ENCODE peak calls at places on chromosomes 5 and 9, in five cellular contexts. One of them, this sample, is unnamed.

GRCh38 chr5:10789021-10789420 is 28.0 kb upstream of the DAP start:
- DNase-seq in bronchial epithelial cell: no peak
- DNase-seq in GM03348: peak
- DNase-seq in NCI-H82: no peak
- DNase-seq in HFFc6: peak
- DNase-seq in this sample: no peak

GRCh38 chr5:135191084-135191826 is 157.2 kb upstream of the PITX1 start:
- DNase-seq in GM03348: peak
- DNase-seq in HFFc6: peak
- DNase-seq in bronchial epithelial cell: peak
- DNase-seq in NCI-H82: peak
- DNase-seq in this sample: peak

GRCh38 chr9:116219686-116220085 is 66.1 kb downstream of the PAPPA start:
- DNase-seq in NCI-H82: no peak
- DNase-seq in GM03348: no peak
- DNase-seq in bronchial epithelial cell: no peak
- DNase-seq in HFFc6: no peak
- DNase-seq in this sample: no peak

GRCh38 chr9:129405831-129406220 is 215.1 kb downstream of the C9orf50 start:
- DNase-seq in GM03348: no peak
- DNase-seq in bronchial epithelial cell: no peak
- DNase-seq in NCI-H82: no peak
- DNase-seq in HFFc6: no peak
- DNase-seq in this sample: no peak

GRCh38 chr9:32631991-32632390 is 3.5 kb downstream of the TAF1L start:
- DNase-seq in bronchial epithelial cell: no peak
- DNase-seq in NCI-H82: no peak
- DNase-seq in HFFc6: no peak
- DNase-seq in GM03348: no peak
- DNase-seq in this sample: no peak

GRCh38 chr9:136079916-136080246 is 15.2 kb downstream of the NACC2 start:
- DNase-seq in bronchial epithelial cell: no peak
- DNase-seq in GM03348: no peak
- DNase-seq in NCI-H82: no peak
- DNase-seq in HFFc6: no peak
- DNase-seq in this sample: no peak

GRCh38 chr9:116980582-116980981 is 293.5 kb downstream of the TRIM32 start:
- DNase-seq in GM03348: no peak
- DNase-seq in HFFc6: no peak
- DNase-seq in bronchial epithelial cell: no peak
- DNase-seq in NCI-H82: no peak
- DNase-seq in this sample: no peak

GRCh38 chr5:154190652-154191304 is at the start of gene GALNT10:
- DNase-seq in bronchial epithelial cell: no peak
- DNase-seq in HFFc6: no peak
- DNase-seq in NCI-H82: peak
- DNase-seq in GM03348: peak
- DNase-seq in this sample: no peak

GRCh38 chr9:114655689-114656088 is 1.9 kb downstream of the TEX53 start:
- DNase-seq in bronchial epithelial cell: no peak
- DNase-seq in NCI-H82: no peak
- DNase-seq in GM03348: peak
- DNase-seq in HFFc6: no peak
- DNase-seq in this sample: no peak

GRCh38 chr5:82365744-82366228 is 87.6 kb upstream of the RPS23 start:
- DNase-seq in bronchial epithelial cell: peak
- DNase-seq in NCI-H82: no peak
- DNase-seq in GM03348: no peak
- DNase-seq in HFFc6: peak
- DNase-seq in this sample: no peak

GRCh38 chr9:5292141-5292540 is 12.4 kb downstream of the RLN2 start:
- DNase-seq in NCI-H82: no peak
- DNase-seq in GM03348: no peak
- DNase-seq in HFFc6: peak
- DNase-seq in bronchial epithelial cell: no peak
- DNase-seq in this sample: no peak

GRCh38 chr5:102719886-102720285 is 35.2 kb upstream of the PAM start:
- DNase-seq in NCI-H82: no peak
- DNase-seq in bronchial epithelial cell: no peak
- DNase-seq in HFFc6: no peak
- DNase-seq in GM03348: no peak
- DNase-seq in this sample: no peak

GRCh38 chr5:66828551-66829421 is 232.6 kb downstream of the MAST4 start:
- DNase-seq in GM03348: peak
- DNase-seq in NCI-H82: peak
- DNase-seq in HFFc6: peak
- DNase-seq in bronchial epithelial cell: peak
- DNase-seq in this sample: peak

GRCh38 chr5:30040483-30041116 is 1152.9 kb upstream of the CDH6 start:
- DNase-seq in bronchial epithelial cell: peak
- DNase-seq in NCI-H82: peak
- DNase-seq in HFFc6: peak
- DNase-seq in GM03348: peak
- DNase-seq in this sample: no peak

GRCh38 chr5:140672455-140673186 is 755 bp downstream of the DND1 start:
- DNase-seq in HFFc6: no peak
- DNase-seq in GM03348: no peak
- DNase-seq in bronchial epithelial cell: no peak
- DNase-seq in NCI-H82: no peak
- DNase-seq in this sample: no peak

GRCh38 chr9:101711330-101711941 is 27.0 kb downstream of the GRIN3A start:
- DNase-seq in NCI-H82: peak
- DNase-seq in bronchial epithelial cell: no peak
- DNase-seq in HFFc6: no peak
- DNase-seq in GM03348: peak
- DNase-seq in this sample: no peak

GRCh38 chr9:14262836-14263235 is 51.1 kb downstream of the NFIB start:
- DNase-seq in NCI-H82: no peak
- DNase-seq in GM03348: no peak
- DNase-seq in HFFc6: no peak
- DNase-seq in bronchial epithelial cell: no peak
- DNase-seq in this sample: no peak

GRCh38 chr5:11584008-11584407 is 320.2 kb downstream of the CTNND2 start:
- DNase-seq in GM03348: no peak
- DNase-seq in NCI-H82: no peak
- DNase-seq in HFFc6: no peak
- DNase-seq in bronchial epithelial cell: no peak
- DNase-seq in this sample: no peak

GRCh38 chr5:138316355-138316754 is 15.2 kb downstream of the CDC25C start:
- DNase-seq in bronchial epithelial cell: no peak
- DNase-seq in GM03348: no peak
- DNase-seq in HFFc6: no peak
- DNase-seq in NCI-H82: peak
- DNase-seq in this sample: no peak

GRCh38 chr9:109733690-109734089 is 46.3 kb upstream of the PALM2AKAP2 start:
- DNase-seq in bronchial epithelial cell: peak
- DNase-seq in NCI-H82: no peak
- DNase-seq in HFFc6: peak
- DNase-seq in GM03348: peak
- DNase-seq in this sample: no peak

This sample was measured in stimulated activated effector memory CD8-positive, alpha-beta T cell treated with anti-CD3 and anti-CD28 coated beads, Interleukin-12 subunit alpha, Interleukin-12 subunit beta, amount 100 ng/mL, for 72 hours.